ENCODE peak calls at places on chromosomes 1 and 21, in six cellular contexts. U, T, Q, B, V and O are unnamed samples.
A peak's percentile ranks its signal among the peaks of the same experiment; 100 is the strongest.

GRCh38 chr21:29233611-29234540 is 64.8 kb upstream of the BACH1 start:
- DNase-seq in U (no peak), T (no peak), Q (no peak), B (peak; percentile 47), V (no peak), O (no peak)

GRCh38 chr1:205767248-205767647 is 8.0 kb downstream of the RAB29 start:
- DNase-seq in U (no peak), T (no peak), Q (no peak), B (no peak), V (no peak), O (no peak)

GRCh38 chr1:1540015-1540816 is at the start of gene TMEM240:
- DNase-seq in U (peak; percentile 71), T (peak; percentile 81), Q (peak; percentile 69), B (peak; percentile 84), V (peak; percentile 39), O (peak; percentile 86)

GRCh38 chr21:38679531-38679930 is 126.2 kb upstream of the ETS2 start:
- DNase-seq in U (no peak), T (peak; percentile 86), Q (peak; percentile 62), B (no peak), V (no peak), O (no peak)

GRCh38 chr1:171717080-171717479 is 24.8 kb downstream of the VAMP4 start:
- DNase-seq in U (no peak), T (no peak), Q (peak; percentile 25), B (no peak), V (no peak), O (no peak)

GRCh38 chr1:227946624-227947424 is 908 bp downstream of the WNT9A start:
- DNase-seq in U (peak; percentile 71), T (peak; percentile 44), Q (peak; percentile 46), B (peak; percentile 84), V (no peak), O (peak; percentile 85)

GRCh38 chr21:36010801-36011200 is 49.5 kb downstream of the SETD4 start:
- DNase-seq in U (no peak), T (no peak), Q (no peak), B (no peak), V (no peak), O (no peak)

GRCh38 chr21:34078915-34079314 is 5.5 kb downstream of the MRPS6 start:
- DNase-seq in U (no peak), T (no peak), Q (no peak), B (no peak), V (no peak), O (no peak)

GRCh38 chr1:89166705-89167104 is 9.1 kb downstream of the GBP7 start:
- DNase-seq in U (no peak), T (no peak), Q (no peak), B (no peak), V (no peak), O (no peak)

GRCh38 chr1:108590947-108591346 is 31.0 kb downstream of the EEIG2 start:
- DNase-seq in U (no peak), T (peak; percentile 99), Q (peak; percentile 95), B (no peak), V (no peak), O (no peak)

GRCh38 chr1:154971341-154971998 is 923 bp upstream of the SHC1 start:
- DNase-seq in U (no peak), T (no peak), Q (no peak), B (peak; percentile 48), V (no peak), O (no peak)
- H2BK15ac ChIP-seq in U (peak overlapping the region; percentile 1), T (peak overlapping the region; percentile 92), Q (peak overlapping the region; percentile 99), B (no peak overlapping the region), V (peak overlapping the region; percentile 85), O (no peak overlapping the region)

GRCh38 chr1:233281711-233282581 is 13.6 kb downstream of the PCNX2 start:
- DNase-seq in U (no peak), T (peak; percentile 51), Q (peak; percentile 55), B (no peak), V (no peak), O (no peak)
- H2BK15ac ChIP-seq in U (no peak overlapping the region), T (no peak overlapping the region), Q (no peak overlapping the region), B (no peak overlapping the region), V (no peak overlapping the region), O (no peak overlapping the region)

DNA sequence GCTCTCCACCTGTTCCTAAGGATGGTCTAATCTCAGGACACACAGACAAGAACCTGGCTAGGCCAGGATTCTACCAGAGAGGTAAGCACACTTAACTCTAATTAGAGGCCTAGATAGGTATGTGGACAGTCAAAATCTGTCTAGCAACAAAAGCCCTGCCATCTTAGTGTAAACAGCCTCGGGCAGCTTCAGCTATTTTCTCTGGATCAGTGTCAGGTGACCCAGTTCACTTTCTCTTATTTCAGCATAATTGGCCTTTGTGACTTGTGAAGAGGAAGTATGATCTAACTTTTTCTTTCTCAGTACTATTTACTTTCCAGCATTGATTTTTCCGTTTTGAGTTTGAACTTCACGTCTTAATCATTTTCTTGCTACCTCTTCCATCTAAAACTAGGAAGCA is 217.7 kb downstream of the CRB1 start:
- DNase-seq in U (no peak), T (no peak), Q (no peak), B (no peak), V (no peak), O (no peak)
- H2BK15ac ChIP-seq in U (no peak overlapping the region), T (no peak overlapping the region), Q (no peak overlapping the region), B (no peak overlapping the region), V (no peak overlapping the region), O (no peak overlapping the region)

DNA sequence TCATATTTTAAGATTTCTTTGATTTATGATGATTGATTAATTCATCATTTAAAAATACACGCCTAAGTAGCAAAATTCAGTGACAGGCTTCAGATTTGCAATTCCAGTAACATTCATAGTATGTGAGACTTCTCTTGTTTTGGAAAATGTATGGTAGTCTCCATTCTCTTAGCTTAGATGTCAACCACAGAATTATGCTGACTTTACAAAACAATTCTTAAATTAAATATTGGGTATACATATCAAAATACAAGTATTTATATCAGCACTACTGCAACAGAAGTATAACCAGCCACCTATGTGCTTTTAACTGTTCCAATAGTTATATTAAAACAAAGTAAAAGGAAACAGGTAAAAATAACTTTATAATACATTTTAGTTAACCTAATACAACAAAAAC is 1328.6 kb upstream of the ADGRL2 start:
- DNase-seq in U (no peak), T (no peak), Q (no peak), B (no peak), V (no peak), O (no peak)
- H2BK15ac ChIP-seq in U (no peak overlapping the region), T (no peak overlapping the region), Q (no peak overlapping the region), B (no peak overlapping the region), V (no peak overlapping the region), O (no peak overlapping the region)

GRCh38 chr1:169891539-169891885 is 2.2 kb downstream of the SCYL3 start:
- DNase-seq in U (no peak), T (peak; percentile 14), Q (no peak), B (no peak), V (no peak), O (no peak)

GRCh38 chr1:169886931-169887330 is 6.8 kb downstream of the SCYL3 start:
- DNase-seq in U (no peak), T (no peak), Q (no peak), B (no peak), V (no peak), O (no peak)

GRCh38 chr1:169892176-169892818 is 1.4 kb downstream of the SCYL3 start:
- DNase-seq in U (no peak), T (no peak), Q (no peak), B (no peak), V (no peak), O (no peak)

GRCh38 chr1:169890761-169891538 is 2.7 kb downstream of the SCYL3 start:
- DNase-seq in U (no peak), T (peak; percentile 8), Q (no peak), B (peak; percentile 82), V (no peak), O (no peak)

DNA sequence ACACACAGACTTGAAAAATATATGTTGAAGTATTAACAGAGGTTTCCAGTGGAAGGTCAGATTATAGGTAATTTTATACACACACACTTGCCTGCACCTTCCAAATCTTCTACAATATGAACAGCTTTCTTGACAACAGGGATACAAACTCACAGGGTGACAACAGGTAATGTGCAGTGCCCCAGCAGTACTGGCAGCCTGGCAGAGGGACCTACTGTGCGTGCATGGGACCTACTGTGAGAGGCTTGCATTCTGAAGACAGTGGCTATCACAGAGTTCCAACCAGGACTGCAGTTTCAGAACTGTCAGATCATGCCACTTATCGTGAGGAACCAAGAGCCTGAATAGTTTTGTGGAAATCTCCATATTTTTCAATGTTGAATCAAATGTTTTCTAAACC is 3.8 kb downstream of the SCYL3 start:
- DNase-seq in U (no peak), T (no peak), Q (no peak), B (no peak), V (no peak), O (no peak)
- H2BK15ac ChIP-seq in U (no peak overlapping the region), T (no peak overlapping the region), Q (no peak overlapping the region), B (no peak overlapping the region), V (no peak overlapping the region), O (no peak overlapping the region)

DNA sequence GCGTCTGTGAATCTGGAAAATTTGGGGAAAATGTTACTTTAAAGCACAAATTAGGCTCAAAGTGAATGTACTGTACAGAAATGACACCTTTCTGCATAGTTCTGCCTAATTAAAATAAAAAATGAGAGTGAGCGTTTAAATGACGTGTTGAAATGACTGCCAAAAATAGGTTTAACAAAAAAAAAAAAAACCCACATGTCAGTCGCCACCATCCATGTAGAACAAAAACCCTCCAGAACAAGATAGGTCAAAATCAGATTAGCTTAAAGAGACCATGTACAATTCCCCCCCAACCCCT is 745 bp downstream of the PARP1 start:
- DNase-seq in U (no peak), T (no peak), Q (no peak), B (no peak), V (no peak), O (no peak)
- H2BK15ac ChIP-seq in U (no peak overlapping the region), T (no peak overlapping the region), Q (no peak overlapping the region), B (no peak overlapping the region), V (no peak overlapping the region), O (no peak overlapping the region)